ENCODE peak calls at places on chromosomes 1 and 21, in seven cellular contexts. D is thyroid gland, A is fibroblast of lung, Z is iPS DF 6.9, N is heart right ventricle, F is gastrocnemius medialis, R is right lobe of liver. S is an unnamed sample. For H3K27me3, the result is how much of the 10 kb centered on the place peaks cover.

GRCh38 chr1:4344065-4344753 is 310.2 kb upstream of the AJAP1 start:
- DNase-seq in F (no peak), N (no peak), D (no peak), R (no peak), A (no peak), Z (no peak), S (no peak)

GRCh38 chr1:33300673-33301072 is 20.2 kb downstream of the A3GALT2 start:
- DNase-seq in D (peak), R (peak), Z (no peak), A (peak), F (peak), N (peak), S (peak)

GRCh38 chr1:3463408-3463811 is 8.9 kb downstream of the ARHGEF16 start:
- DNase-seq in A (no peak), Z (no peak), R (no peak), N (peak), D (no peak), F (no peak), S (no peak)

GRCh38 chr1:98143403-98143802 is 222.6 kb upstream of the DPYD start:
- DNase-seq in D (no peak), R (no peak), N (no peak), F (no peak), Z (no peak), A (no peak), S (no peak)

GRCh38 chr1:65992160-65993046 is 199.7 kb downstream of the PDE4B start:
- DNase-seq in N (no peak), Z (no peak), D (no peak), F (no peak), A (peak), R (no peak), S (peak)

GRCh38 chr1:1213919-1214599 is at the start of gene TNFRSF4:
- DNase-seq in Z (no peak), F (no peak), N (peak), A (no peak), D (no peak), R (no peak), S (no peak)

GRCh38 chr1:64748706-64749105 is 3.8 kb downstream of the RAVER2 start:
- DNase-seq in Z (no peak), A (no peak), F (no peak), D (no peak), R (no peak), N (no peak), S (no peak)

GRCh38 chr1:43493661-43494450 is 36.8 kb upstream of the PTPRF start:
- DNase-seq in D (no peak), F (no peak), R (no peak), Z (peak), N (no peak), A (peak), S (no peak)

GRCh38 chr1:167635233-167635648 is 5.2 kb downstream of the RCSD1 start:
- DNase-seq in D (no peak), N (peak), A (no peak), Z (peak), F (peak), R (no peak), S (peak)

GRCh38 chr1:20078166-20078565 is 8.2 kb downstream of the PLA2G5 start:
- DNase-seq in A (no peak), F (no peak), Z (no peak), R (no peak), N (no peak), D (no peak), S (no peak)

GRCh38 chr1:241747992-241748391 is 95.9 kb downstream of the WDR64 start:
- DNase-seq in R (no peak), N (no peak), F (no peak), Z (peak), A (no peak), D (no peak), S (no peak)

GRCh38 chr21:39556176-39556575 is 56.6 kb upstream of the B3GALT5 start:
- DNase-seq in A (no peak), Z (no peak), R (no peak), D (peak), N (no peak), F (no peak), S (peak)

GRCh38 chr1:159780583-159781582 is at the start of gene DUSP23:
- DNase-seq in Z (peak), A (peak), N (peak), D (peak), F (peak), R (peak), S (peak)

GRCh38 chr1:227454686-227455085 is 108.7 kb upstream of the ZNF678 start:
- DNase-seq in A (no peak), F (no peak), D (no peak), N (no peak), R (no peak), Z (no peak), S (no peak)
- H3K4me3 ChIP-seq in A (no peak), F (no peak), D (no peak), N (no peak), R (no peak), Z (no peak), S (no peak)

DNA sequence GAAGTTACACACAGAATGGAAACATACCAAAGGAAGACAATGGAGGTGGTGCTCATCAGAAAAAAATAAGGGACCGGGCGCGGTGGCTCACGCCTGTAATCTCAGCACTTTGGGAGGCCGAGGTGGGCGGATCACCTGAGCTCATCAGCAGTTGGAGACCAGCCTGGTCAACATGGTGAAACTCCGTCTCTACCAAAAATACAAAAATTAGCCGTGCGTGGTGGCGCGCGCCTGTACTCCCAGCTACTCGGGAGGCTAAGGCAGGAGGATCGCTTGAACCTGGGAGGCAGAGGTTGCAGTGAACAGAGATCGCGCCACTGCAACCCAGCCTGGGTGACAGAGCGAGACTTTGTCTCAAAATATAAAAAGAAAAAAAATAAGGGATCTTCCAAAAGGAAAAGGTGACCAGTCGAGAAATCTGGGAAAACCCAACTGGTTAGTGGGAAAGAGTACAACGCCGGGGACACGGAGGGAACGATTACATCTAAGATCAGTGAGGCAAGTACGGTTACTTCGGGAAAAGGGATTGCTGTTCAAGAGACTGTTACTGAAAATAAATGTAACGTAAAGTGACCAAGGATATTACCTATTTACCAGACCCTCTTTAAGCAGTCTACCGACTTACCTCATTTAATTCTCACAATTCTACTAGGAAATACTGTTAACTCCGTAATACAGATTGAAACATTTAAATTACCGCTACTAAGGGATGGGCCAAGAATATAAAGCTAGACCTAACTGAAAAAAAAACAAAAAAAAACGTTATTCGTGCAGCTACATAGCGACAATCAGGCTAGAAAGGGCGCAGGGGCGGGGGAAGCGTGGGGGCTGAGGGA is 822 bp downstream of the CCT3 start:
- DNase-seq in F (no peak), N (peak), D (no peak), A (no peak), Z (no peak), R (no peak), S (no peak)
- H3K27ac ChIP-seq in F (peak), N (peak), D (no peak), A (peak), Z (no peak), R (peak), S (peak)

GRCh38 chr1:234212764-234213406 is 160.4 kb upstream of the COA6 start:
- DNase-seq in N (no peak), R (no peak), D (no peak), F (no peak), A (peak), Z (peak), S (peak)
- H3K27me3 ChIP-seq in N (half or more), R (under half), D (under half), F (under half), A (under half), Z (under half), S (under half)

DNA sequence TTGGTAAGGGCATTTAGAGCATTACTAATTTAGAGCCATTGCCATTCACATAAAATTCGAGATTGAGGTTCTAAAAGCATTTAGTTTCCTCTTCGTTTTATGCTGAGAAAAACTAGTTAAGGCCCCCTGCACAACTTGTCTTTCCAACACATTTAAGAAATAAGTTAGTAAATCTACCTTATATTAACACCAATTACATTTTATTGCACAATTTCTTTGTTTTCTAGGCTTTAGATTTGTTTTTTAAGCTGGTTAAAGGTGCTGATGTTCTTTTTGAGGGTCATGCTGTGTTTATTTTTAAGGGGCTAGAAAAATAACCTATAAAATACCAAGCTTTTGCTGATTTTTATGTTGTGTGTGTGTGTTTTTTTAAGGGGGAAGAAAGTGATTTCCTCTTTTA is 1.2 kb downstream of the CEPT1 start:
- DNase-seq in Z (no peak), N (no peak), F (no peak), A (no peak), D (no peak), R (no peak), S (no peak)
- H3K4me3 ChIP-seq in Z (no peak), N (peak), F (no peak), A (peak), D (no peak), R (peak), S (peak)

DNA sequence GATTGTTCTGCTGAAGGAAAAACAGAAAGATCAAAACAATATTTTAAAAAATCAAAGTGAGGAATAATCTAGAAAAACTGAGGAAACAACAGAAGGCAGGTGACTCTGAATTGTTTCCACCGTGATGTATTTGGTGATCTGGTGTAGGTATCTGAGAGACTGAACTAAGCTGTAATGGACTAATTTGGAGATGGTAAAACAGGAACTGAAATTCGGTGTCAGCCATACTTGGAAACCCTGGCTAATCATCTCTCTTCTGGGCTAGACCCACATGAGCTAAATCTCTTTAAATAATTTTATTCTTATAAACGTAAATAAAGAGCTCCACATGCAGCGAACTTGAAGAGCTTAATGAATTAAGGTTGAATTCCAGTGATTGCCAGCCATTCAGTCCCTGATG is 1226.1 kb downstream of the NCAM2 start:
- DNase-seq in A (no peak), D (no peak), F (no peak), Z (no peak), R (no peak), N (no peak), S (no peak)
- H3K27ac ChIP-seq in A (no peak), D (no peak), F (no peak), Z (no peak), R (no peak), N (no peak), S (no peak)

DNA sequence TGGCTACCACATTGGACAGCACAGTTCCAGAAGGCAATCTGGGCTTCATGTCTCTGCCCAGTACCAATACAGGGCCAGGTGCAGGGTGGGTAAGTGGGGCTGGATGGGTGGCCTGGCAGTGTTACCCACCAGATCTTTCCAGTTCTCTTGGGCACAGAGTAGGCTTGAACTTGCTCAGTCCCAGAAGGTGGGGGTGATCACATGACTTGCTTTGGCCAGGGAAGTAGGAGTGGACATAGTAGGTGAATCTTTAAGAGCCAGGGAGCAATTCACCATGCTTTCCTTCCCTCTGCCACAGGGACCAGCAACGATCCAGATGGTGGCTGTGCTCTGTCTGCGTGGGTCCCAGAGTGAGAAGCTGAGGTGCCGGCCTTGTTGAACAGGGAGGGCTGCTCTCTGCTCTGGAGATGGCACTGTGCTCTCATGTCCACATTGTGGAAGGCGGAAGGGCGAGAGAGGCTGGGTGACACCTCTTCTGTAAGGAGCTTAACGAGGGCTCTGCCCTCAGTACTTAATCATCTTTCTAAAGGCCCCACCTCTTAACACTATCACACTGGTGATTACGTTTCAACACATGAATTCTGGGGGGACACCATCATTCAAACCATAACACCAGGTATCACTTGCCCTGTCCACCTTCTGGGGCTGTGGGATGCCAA is 261.3 kb downstream of the GRIK3 start:
- DNase-seq in F (no peak), R (no peak), Z (no peak), A (no peak), N (no peak), D (no peak), S (no peak)
- H3K27me3 ChIP-seq in F (under half), R (under half), Z (under half), A (under half), N (half or more), D (under half), S (under half)